ENCODE peak calls at places on chromosomes 16 and 17, in seven cellular contexts. B, Q, P, W, J, U and Z are unnamed samples.

GRCh38 chr17:61389670-61390478 is 9.8 kb upstream of the TBX2 start:
- DNase-seq in P (no peak), U (peak; percentile 75), W (no peak), B (peak; percentile 92), Q (no peak), J (peak; percentile 80), Z (peak; percentile 78)

GRCh38 chr16:47377156-47377555 is 83.7 kb downstream of the ITFG1 start:
- DNase-seq in Q (no peak), P (no peak), B (no peak), U (no peak), J (no peak), W (no peak), Z (no peak)

GRCh38 chr16:70770968-70771552 is 29.9 kb downstream of the VAC14 start:
- DNase-seq in U (peak; percentile 81), W (no peak), Q (peak; percentile 55), J (peak; percentile 79), B (peak; percentile 96), P (peak; percentile 46), Z (peak; percentile 58)

GRCh38 chr16:19382084-19382801 is 35.4 kb upstream of the TMC5 start:
- DNase-seq in U (no peak), B (no peak), Q (peak; percentile 75), P (no peak), J (peak; percentile 10), W (no peak), Z (no peak)

GRCh38 chr16:14456793-14457481 is 173.1 kb downstream of the PARN start:
- DNase-seq in P (no peak), U (no peak), B (no peak), J (no peak), W (no peak), Q (no peak), Z (no peak)

GRCh38 chr17:44915321-44915726 is at the start of gene GFAP:
- DNase-seq in W (no peak), B (no peak), J (peak; percentile 22), P (no peak), U (no peak), Q (no peak), Z (no peak)

GRCh38 chr17:17582372-17582771 is 9.1 kb downstream of the PEMT start:
- DNase-seq in P (no peak), Q (peak; percentile 37), J (no peak), W (no peak), U (no peak), B (no peak), Z (no peak)

GRCh38 chr17:28402224-28402630 is 3.8 kb downstream of the SLC46A1 start:
- DNase-seq in W (no peak), P (no peak), B (peak; percentile 64), Q (no peak), J (no peak), U (no peak), Z (no peak)

GRCh38 chr17:49994085-49995054 is 654 bp downstream of the DLX3 start:
- DNase-seq in J (peak; percentile 36), W (no peak), U (no peak), Q (no peak), P (no peak), B (peak; percentile 80), Z (no peak)

GRCh38 chr16:57732011-57732410 is 3.6 kb upstream of the KATNB1 start:
- DNase-seq in J (no peak), B (no peak), P (no peak), Q (no peak), W (no peak), U (no peak), Z (no peak)

GRCh38 chr17:31094600-31095238 is at the start of gene NF1:
- DNase-seq in J (peak; percentile 98), W (peak; percentile 63), B (peak; percentile 96), Q (peak; percentile 93), U (peak; percentile 96), P (peak; percentile 97), Z (peak; percentile 97)

GRCh38 chr17:31096106-31096436 is 1.3 kb downstream of the NF1 start:
- DNase-seq in W (no peak), J (peak; percentile 42), Q (no peak), B (no peak), U (no peak), P (no peak), Z (no peak)

GRCh38 chr17:31092475-31093064 is 2.2 kb upstream of the NF1 start:
- DNase-seq in Q (no peak), U (no peak), P (no peak), J (no peak), W (no peak), B (no peak), Z (no peak)

GRCh38 chr17:31093866-31094599 is 744 bp upstream of the NF1 start:
- DNase-seq in J (no peak), B (no peak), P (no peak), W (no peak), Q (peak; percentile 63), U (no peak), Z (no peak)

DNA sequence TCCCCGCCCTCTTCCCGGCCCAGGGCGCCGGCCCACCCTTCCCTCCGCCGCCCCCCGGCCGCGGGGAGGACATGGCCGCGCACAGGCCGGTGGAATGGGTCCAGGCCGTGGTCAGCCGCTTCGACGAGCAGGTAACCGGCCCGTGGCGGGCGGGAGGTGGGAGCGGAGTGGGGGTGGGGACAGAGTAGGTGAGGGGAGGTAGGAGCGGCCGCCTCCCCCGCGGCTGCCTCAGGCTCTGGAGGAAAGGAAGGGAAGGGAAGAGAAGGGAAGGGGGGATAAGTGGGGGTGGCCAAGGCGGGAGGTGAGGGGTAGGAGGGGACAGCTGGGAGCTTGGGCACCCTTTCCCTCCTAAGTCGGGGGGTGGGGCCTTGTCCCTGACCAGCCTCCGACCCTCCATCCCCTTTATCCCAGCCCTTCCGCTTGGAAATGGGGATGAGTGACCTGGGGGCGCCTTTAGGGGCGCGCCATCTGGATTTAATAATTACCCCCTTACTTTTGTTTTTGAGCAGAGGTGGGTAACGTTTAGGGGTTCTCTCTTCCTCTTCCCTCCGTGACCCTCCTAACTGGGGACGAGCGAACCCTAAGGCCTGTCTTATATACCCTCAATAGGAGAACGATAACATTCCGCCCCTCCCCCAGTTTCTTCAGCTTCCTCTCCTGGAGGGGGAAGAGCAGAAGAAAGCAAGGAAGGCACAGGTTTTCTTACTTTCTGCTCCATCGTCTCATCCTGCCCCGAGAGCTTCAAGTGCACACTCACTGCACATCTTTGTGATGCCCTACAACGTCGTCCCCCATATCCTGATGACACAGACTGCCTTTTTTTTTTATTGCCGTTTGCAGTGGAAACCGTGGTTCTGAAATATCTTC is 695 bp downstream of the NF1 start:
- DNase-seq in U (peak; percentile 82), W (no peak), J (peak; percentile 85), P (no peak), Q (peak; percentile 7), B (peak; percentile 88), Z (peak; percentile 17)
- TF ChIP-seq TAF1 in U (no peak), W (no peak), J (peak; percentile 46), P (no peak), Q (no peak), B (peak; percentile 40), Z (no peak)

GRCh38 chr17:35773129-35773528 is 12.4 kb downstream of the C17orf50 start:
- DNase-seq in U (no peak), J (no peak), P (no peak), W (no peak), B (no peak), Q (no peak), Z (no peak)
- TF ChIP-seq TAF1 in U (no peak), J (no peak), P (no peak), W (no peak), B (no peak), Q (no peak), Z (no peak)

GRCh38 chr16:89038811-89039735 is 54.6 kb upstream of the ACSF3 start:
- DNase-seq in P (no peak), U (no peak), Q (no peak), W (no peak), B (no peak), J (no peak), Z (no peak)

GRCh38 chr16:89035698-89036570 is 57.7 kb upstream of the ACSF3 start:
- DNase-seq in Q (no peak), W (no peak), P (no peak), B (no peak), J (no peak), U (no peak), Z (no peak)

GRCh38 chr16:89038221-89038721 is 55.4 kb upstream of the ACSF3 start:
- DNase-seq in Q (no peak), J (no peak), B (no peak), U (no peak), P (no peak), W (no peak), Z (no peak)

GRCh38 chr16:89036776-89037175 is 56.9 kb upstream of the ACSF3 start:
- DNase-seq in B (no peak), Q (no peak), U (no peak), W (no peak), P (no peak), J (no peak), Z (no peak)

DNA sequence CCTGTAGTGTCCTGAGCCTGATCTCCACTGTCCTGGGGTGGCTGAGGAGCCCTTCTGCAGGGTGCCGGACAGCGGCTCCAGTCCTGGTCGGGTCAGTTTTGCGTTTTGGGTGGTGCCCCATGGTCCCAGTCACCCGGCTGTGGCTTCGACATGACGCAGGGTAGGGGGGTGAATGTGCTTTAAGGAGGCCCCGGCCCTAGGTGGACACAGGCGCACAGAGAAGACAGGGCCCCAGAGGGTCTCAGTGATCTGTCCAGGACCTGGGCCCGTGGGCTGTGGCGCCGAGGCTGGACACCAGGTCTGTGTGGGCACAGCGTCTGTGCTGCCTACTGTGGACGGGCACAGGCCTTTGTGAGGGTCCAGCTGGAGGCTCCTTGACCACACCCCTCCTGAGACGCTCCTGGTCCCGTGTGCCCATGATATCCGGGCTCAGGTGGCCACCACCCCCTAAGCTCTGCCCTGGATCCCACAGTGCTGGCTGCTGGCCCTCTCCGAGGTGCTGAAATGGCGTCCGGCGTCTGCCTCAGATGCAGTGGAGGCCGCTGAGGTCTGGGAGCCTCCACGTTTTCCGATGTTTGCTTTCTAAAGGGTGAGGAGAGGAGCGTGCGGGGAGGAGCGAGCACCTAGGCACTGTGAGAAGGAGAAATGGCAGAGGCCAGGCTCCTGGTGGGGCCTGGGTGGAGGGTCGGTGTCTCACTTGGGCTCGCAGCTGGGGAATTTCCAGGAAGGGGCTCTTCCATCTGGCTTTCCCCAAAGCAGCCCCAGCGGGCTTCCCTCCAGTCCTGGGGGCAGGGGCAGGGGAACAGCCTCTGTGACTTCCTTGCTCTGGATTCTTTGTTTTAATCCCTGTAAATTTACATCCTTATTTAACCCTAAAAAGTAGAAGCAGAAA is 56.1 kb upstream of the ACSF3 start:
- DNase-seq in J (no peak), B (peak; percentile 87), U (peak; percentile 81), W (no peak), Q (no peak), P (no peak), Z (no peak)
- TF ChIP-seq TAF1 in J (no peak), B (no peak), U (no peak), W (no peak), Q (no peak), P (no peak), Z (no peak)

DNA sequence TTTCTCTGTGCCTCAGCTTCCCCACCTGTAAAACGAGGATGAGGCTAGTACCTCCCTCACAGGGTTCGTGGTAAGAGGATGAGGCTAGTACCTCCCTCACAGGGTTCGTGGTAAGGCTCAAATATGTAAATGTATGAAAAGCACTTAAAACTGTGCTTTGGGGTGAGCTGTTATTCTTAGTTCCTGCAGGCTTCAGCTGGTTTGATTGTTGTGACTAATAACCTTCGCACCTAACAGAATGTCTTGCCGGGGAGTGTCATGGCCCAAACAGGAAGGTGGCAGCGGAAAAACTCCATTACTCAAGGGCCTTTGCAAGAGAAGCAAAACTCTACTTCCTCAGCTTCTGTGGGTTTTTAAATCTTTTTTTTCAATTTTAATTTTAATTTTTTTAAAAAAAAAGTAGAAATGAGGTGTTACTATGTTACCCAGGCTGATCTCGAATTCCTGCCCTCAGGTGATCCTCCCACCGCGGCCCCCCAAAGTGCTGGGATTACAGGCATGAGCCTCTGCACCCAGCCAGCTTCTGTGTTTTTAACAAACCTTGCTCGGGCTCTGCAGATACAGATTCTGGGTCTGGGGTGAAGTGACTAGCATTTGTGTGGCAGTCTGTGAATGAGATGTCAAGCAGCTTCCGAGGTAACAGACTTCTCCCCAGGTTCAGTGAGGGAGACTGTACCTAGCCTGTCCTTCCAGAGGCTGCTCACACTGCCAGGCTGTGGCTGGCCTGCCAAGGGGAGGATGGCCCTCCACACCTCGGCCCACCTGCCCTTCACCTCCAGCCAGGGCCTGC is 103.0 kb downstream of the RAB11FIP4 start:
- DNase-seq in W (peak; percentile 83), P (peak; percentile 48), U (no peak), Q (no peak), B (no peak), J (no peak), Z (peak; percentile 46)
- TF ChIP-seq TAF1 in W (peak; percentile 45), P (no peak), U (no peak), Q (no peak), B (no peak), J (no peak), Z (no peak)